ENCODE peak calls at places on chromosomes 6 and 20, in seven cellular contexts. H is iPS DF 6.9, S is fibroblast of the aortic adventitia, J is NCI-H146, N is ELR, U is HL-60, C is pancreas. I is an unnamed sample.

GRCh38 chr6:169371344-169372144 is 117.9 kb upstream of the THBS2 start:
- DNase-seq in H (no peak), S (peak; percentile 8), J (peak; percentile 79), N (peak; percentile 60), U (no peak), C (no peak), I (no peak)

GRCh38 chr6:129440691-129441090 is 269.3 kb downstream of the ARHGAP18 start:
- DNase-seq in H (no peak), S (peak; percentile 43), J (peak; percentile 8), N (peak; percentile 23), U (no peak), C (no peak), I (no peak)

GRCh38 chr6:143166247-143166695 is 105.6 kb downstream of the AIG1 start:
- DNase-seq in H (no peak), S (no peak), J (no peak), N (no peak), U (no peak), C (no peak), I (no peak)

GRCh38 chr20:2851086-2851485 is 10.5 kb downstream of the VPS16 start:
- DNase-seq in H (no peak), S (no peak), J (no peak), N (no peak), U (no peak), C (no peak), I (no peak)

GRCh38 chr20:32482251-32483220 is 102.6 kb downstream of the NOL4L start:
- DNase-seq in H (no peak), S (no peak), J (peak; percentile 73), N (peak; percentile 58), U (peak; percentile 46), C (peak; percentile 50), I (no peak)

GRCh38 chr20:35561268-35561667 is 19.4 kb downstream of the ERGIC3 start:
- DNase-seq in H (no peak), S (peak; percentile 27), J (peak; percentile 28), N (peak; percentile 83), U (no peak), C (peak; percentile 33), I (no peak)

GRCh38 chr20:49868538-49868937 is 46.8 kb downstream of the SPATA2 start:
- DNase-seq in H (no peak), S (no peak), J (no peak), N (no peak), U (no peak), C (no peak), I (no peak)

GRCh38 chr20:2729791-2730190 is 37.2 kb downstream of the EBF4 start:
- DNase-seq in H (no peak), S (peak; percentile 10), J (no peak), N (no peak), U (no peak), C (no peak), I (no peak)

GRCh38 chr6:142942805-142943227 is 2.2 kb downstream of the HIVEP2 start:
- DNase-seq in H (no peak), S (peak; percentile 76), J (no peak), N (peak; percentile 75), U (no peak), C (no peak), I (no peak)

GRCh38 chr6:115219645-115220044 is 841.0 kb downstream of the FRK start:
- DNase-seq in H (no peak), S (no peak), J (no peak), N (no peak), U (no peak), C (no peak), I (no peak)